ENCODE peak calls at places on chromosomes 16 and 17, in ten cellular contexts. M is transverse colon, F is HCT116, Z is A549, A is gastrocnemius medialis, D is heart left ventricle, O is esophagus squamous epithelium, Q is H1, H is stomach, S is ovary. T is an unnamed sample. For H3K9me3, the result is how much of the 10 kb centered on the place peaks cover.

GRCh38 chr17:5110816-5111215 is 862 bp downstream of the ZNF232 start:
- DNase-seq in M (no peak), F (no peak), Z (no peak), A (no peak), D (no peak), O (no peak), Q (no peak), H (no peak), S (no peak), T (no peak)

GRCh38 chr16:64092284-64092683 is 1029.6 kb downstream of the CDH11 start:
- DNase-seq in M (no peak), F (no peak), Z (no peak), A (no peak), D (no peak), O (no peak), Q (no peak), H (no peak), S (no peak), T (no peak)

GRCh38 chr17:58380207-58381123 is 28.5 kb upstream of the SUPT4H1 start:
- DNase-seq in M (no peak), F (no peak), Z (no peak), A (no peak), D (no peak), O (no peak), Q (peak), H (no peak), S (no peak), T (no peak)

GRCh38 chr16:53282975-53283946 is 151.0 kb upstream of the RBL2 start:
- DNase-seq in M (no peak), F (peak), Z (peak), A (no peak), D (no peak), O (no peak), Q (no peak), H (no peak), S (no peak), T (no peak)

GRCh38 chr17:7293821-7294613 is 422 bp downstream of the YBX2 start:
- DNase-seq in M (peak), F (no peak), Z (no peak), A (peak), D (no peak), O (no peak), Q (peak), H (peak), S (no peak), T (no peak)

GRCh38 chr17:44915727-44916058 is 393 bp upstream of the GFAP start:
- DNase-seq in M (no peak), F (no peak), Z (no peak), A (no peak), D (no peak), O (no peak), Q (no peak), H (no peak), S (no peak), T (no peak)

GRCh38 chr17:21190078-21190477 is 23.9 kb downstream of the TMEM11 start:
- DNase-seq in M (no peak), F (no peak), Z (no peak), A (no peak), D (no peak), O (no peak), Q (no peak), H (no peak), S (no peak), T (no peak)

GRCh38 chr17:49216953-49217650 is 6.6 kb downstream of the ABI3 start:
- DNase-seq in M (peak), F (no peak), Z (no peak), A (peak), D (peak), O (no peak), Q (no peak), H (peak), S (no peak), T (no peak)

GRCh38 chr17:81550830-81551457 is 1.2 kb downstream of the FAAP100 start:
- DNase-seq in M (no peak), F (no peak), Z (no peak), A (no peak), D (no peak), O (no peak), Q (no peak), H (no peak), S (no peak), T (no peak)

GRCh38 chr17:81551458-81552243 is 502 bp downstream of the FAAP100 start:
- DNase-seq in M (peak), F (no peak), Z (no peak), A (no peak), D (no peak), O (no peak), Q (no peak), H (no peak), S (no peak), T (no peak)

GRCh38 chr17:81552244-81553017 is at the start of gene FAAP100:
- DNase-seq in M (peak), F (peak), Z (peak), A (peak), D (peak), O (no peak), Q (peak), H (peak), S (peak), T (peak)

GRCh38 chr17:81553616-81554181 is 1.5 kb upstream of the FAAP100 start:
- DNase-seq in M (peak), F (peak), Z (peak), A (peak), D (no peak), O (no peak), Q (no peak), H (no peak), S (peak), T (peak)

DNA sequence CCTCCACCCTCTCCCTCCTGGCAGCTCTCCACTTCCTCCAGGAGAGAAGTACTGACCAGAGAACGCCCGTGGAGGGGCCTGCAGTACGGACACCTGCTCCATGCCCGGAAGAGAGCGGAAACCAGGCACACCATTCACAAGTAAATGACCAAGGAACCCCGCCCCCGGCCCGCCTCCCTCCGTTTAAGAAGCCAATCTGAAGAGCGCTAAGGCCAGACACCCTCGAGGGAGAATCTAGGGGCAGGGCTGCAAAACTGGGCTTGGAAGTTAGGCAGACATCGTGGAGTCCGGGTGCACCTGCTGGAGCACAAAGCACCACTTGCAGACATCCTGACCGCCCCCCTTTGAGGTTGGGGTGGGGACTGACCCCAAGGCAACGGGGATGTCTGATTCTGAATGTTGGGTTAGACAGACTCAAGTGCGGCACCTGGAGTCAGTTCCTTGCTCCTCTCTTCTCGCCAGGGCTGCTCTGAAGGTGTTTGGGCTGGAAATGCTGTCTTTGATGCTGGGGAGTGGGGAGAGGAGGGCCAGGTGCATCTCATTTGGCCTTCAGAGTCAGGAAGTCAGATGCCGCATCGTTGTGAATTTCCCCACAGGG is 964 bp upstream of the FAAP100 start:
- DNase-seq in M (peak), F (peak), Z (peak), A (peak), D (peak), O (peak), Q (peak), H (peak), S (peak), T (peak)
- TF ChIP-seq POLR2A in M (no peak), F (peak), Z (peak), A (peak), D (no peak), O (peak), Q (peak), H (no peak), S (no peak), T (no peak)

DNA sequence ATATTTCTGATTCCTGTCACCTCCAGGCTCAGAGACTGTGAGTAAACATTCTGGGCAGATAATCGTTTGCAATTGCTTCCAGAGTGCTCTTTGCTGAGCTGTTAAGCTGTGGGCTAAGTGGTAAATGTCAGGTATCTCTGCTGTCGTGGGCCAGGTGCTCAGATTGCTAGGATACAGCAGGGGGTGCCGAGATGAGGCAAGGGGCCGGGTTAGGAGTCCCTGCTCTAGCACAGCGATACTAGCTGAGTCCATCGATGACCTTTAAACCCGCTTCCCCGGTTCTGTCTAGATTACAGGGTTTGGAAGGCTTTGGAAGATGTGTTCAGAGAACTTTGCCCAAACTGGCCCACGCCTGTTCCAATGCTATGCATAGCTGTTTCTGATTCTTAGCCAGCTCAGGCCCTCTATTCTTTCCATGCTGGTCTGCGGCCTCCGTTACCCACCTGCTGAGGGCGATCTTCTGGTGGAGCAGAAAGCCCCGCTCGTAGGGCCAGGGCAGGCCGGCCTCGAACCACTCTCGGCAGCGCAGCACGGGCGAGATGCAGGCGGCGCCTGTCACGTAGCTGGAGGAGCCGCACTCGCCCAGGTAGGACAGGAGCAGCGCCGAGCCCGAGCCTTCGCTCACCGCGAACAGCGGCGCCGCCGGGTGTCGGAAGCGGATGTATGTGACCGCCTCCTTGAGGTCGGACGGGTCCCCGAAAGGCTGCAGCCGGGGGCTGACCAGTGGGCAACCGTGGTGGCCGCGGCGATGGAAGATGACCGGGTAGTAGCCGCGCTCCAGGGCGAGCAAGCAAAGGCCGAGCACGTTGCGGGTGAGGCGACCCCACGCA is 979 bp downstream of the ABHD15 start:
- DNase-seq in M (peak), F (peak), Z (peak), A (no peak), D (no peak), O (no peak), Q (no peak), H (peak), S (peak), T (no peak)
- TF ChIP-seq CTCF in M (no peak), F (peak), Z (peak), A (no peak), D (no peak), O (no peak), Q (peak), H (no peak), S (no peak), T (no peak)

DNA sequence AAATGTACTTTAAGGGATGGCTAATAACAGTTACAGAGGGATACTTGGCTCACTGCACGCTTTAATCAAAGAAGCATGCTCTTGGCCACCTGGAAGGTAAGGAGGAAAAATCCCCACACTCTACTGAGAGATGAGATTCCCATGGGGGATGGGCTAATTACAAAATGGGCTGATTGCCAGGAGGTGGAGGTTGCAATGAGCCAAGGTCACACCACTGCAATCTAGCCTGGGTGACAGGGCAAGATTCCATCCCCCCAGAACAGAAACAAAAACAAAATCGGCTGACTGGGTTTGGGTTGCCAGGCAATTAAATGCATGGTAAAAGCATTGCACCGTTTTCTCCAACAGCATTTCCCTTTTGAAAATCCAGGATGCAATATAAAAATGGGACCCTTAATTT is 18.0 kb downstream of the N4BP1 start:
- DNase-seq in M (no peak), F (no peak), Z (no peak), A (no peak), D (no peak), O (no peak), Q (no peak), H (no peak), S (no peak), T (no peak)
- H3K9me3 ChIP-seq in M (under half), F (under half), Z (under half), A (under half), D (under half), O (under half), Q (under half), H (under half), S (under half), T (under half)

DNA sequence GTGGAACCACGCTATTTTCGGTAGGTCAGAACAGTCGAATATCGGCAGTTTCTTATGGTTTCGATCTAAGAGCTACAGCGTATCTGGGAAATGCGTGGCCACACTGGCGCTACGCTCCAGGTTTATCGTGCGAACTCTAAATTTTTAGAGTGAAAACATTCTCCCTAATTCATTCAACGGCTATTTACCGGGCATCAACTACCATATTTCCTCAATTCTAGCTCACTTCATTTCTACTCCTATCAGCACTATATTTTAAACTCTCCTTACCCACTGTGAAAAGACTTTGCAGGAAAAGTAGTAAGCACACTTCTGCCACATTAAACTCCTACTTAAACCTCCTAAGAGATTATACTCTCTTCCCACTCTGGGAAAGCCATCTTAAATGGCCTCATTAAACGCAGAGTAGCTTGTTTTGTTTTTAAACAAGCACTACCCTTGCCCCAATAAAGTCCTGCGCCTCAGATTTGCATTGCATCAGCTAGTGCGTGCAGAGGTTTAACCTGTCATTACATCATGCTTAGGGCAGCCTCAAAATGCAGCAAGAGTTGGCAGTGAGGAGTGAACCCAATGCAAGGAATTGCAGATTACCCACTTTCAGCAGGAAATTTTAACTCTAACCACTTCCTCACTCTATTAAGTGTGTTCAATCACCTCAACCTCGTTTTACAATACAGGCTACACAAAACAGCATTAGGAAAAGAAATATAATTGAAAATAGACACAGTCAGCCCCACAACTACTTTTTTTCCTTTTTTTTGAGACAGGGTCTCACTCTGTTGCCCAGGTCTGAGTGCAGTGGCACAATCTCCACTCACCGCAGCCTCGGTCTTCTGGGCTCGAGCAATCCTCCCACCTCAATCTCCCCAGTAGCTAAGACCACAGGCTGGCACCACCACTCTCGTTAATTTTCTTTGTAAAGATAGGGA is 18.8 kb downstream of the SIAH1 start:
- DNase-seq in M (peak), F (peak), Z (peak), A (peak), D (no peak), O (no peak), Q (no peak), H (peak), S (no peak), T (peak)
- TF ChIP-seq POLR2A in M (no peak), F (peak), Z (no peak), A (no peak), D (no peak), O (no peak), Q (peak), H (no peak), S (no peak), T (no peak)

DNA sequence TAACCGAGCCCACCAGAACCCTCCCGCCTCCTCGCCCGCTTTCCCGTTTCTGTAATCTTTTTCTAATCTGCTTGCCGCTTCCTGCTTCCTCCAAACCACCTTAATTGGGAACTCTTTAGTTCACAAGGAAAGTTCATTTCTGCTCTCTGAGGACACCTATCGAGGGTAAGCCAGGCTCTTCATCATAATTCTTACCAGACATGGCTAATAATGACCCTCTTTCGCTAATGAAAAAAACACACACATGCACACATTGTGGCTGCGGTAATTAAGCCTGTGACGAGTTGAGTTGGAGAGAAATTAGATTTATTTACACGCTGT is 100.7 kb downstream of the ZNF423 start:
- DNase-seq in M (no peak), F (peak), Z (peak), A (no peak), D (no peak), O (no peak), Q (no peak), H (no peak), S (no peak), T (no peak)
- TF ChIP-seq CTCF in M (peak), F (no peak), Z (peak), A (no peak), D (peak), O (no peak), Q (no peak), H (no peak), S (peak), T (peak)

GRCh38 chr16:35148748-35149147 is 1689.3 kb downstream of the TP53TG3F start:
- DNase-seq in M (no peak), F (no peak), Z (no peak), A (no peak), D (no peak), O (no peak), Q (no peak), H (no peak), S (no peak), T (no peak)

GRCh38 chr16:35147556-35148504 is 1688.4 kb downstream of the TP53TG3F start:
- DNase-seq in M (no peak), F (no peak), Z (no peak), A (no peak), D (no peak), O (no peak), Q (no peak), H (no peak), S (no peak), T (no peak)

GRCh38 chr16:35152067-35152627 is 1692.7 kb downstream of the TP53TG3F start:
- DNase-seq in M (no peak), F (no peak), Z (no peak), A (no peak), D (no peak), O (no peak), Q (no peak), H (no peak), S (no peak), T (no peak)

GRCh38 chr16:35150805-35151312 is 1691.4 kb downstream of the TP53TG3F start:
- DNase-seq in M (no peak), F (no peak), Z (no peak), A (no peak), D (no peak), O (no peak), Q (no peak), H (no peak), S (no peak), T (no peak)

DNA sequence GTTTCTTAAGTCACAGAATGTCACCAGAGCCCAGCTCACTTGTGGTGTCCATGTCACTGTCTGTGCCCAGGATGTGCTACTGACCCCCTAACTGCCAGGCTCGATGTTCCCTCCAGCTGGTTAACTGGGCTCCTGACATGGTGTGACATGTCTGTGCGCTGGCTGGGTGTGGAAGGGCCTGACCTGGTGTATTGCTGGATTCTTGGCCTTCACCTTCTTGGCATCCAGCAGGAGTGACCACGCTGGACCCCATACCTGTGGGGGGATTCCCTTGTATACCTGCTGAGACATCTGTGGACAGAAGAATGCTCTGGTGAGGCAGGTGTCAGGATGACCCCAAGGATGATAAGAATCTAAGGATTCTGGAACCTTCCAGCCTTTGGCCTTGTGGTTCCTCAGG is 1690.1 kb downstream of the TP53TG3F start:
- DNase-seq in M (no peak), F (no peak), Z (no peak), A (no peak), D (no peak), O (no peak), Q (no peak), H (no peak), S (no peak), T (no peak)
- H3K9me3 ChIP-seq in M (under half), F (under half), Z (under half), A (under half), D (under half), O (under half), Q (half or more), H (half or more), S (under half), T (under half)